ENCODE peak calls at places on chromosome 4, in four cellular contexts. W is lung, T is tibial nerve, I is foreskin fibroblast. N is an unnamed sample.

GRCh38 chr4:84673475-84674230 is 90.7 kb downstream of the CDS1 start:
- DNase-seq in W (no peak), T (no peak), I (peak), N (no peak)

GRCh38 chr4:56743550-56743949 is 62.5 kb upstream of the HOPX start:
- DNase-seq in I (no peak), W (no peak), T (no peak), N (no peak)

GRCh38 chr4:20890752-20891151 is 190.5 kb downstream of the PACRGL start:
- DNase-seq in I (no peak), W (no peak), T (no peak), N (no peak)

GRCh38 chr4:75940692-75941253 is at the start of gene NAAA:
- DNase-seq in W (peak), T (peak), I (peak), N (peak)

GRCh38 chr4:156941940-156942548 is 29.6 kb downstream of the PDGFC start:
- DNase-seq in I (peak), T (no peak), W (peak), N (no peak)

GRCh38 chr4:22019676-22020075 is 71.1 kb upstream of the KCNIP4 start:
- DNase-seq in W (no peak), T (no peak), I (no peak), N (no peak)

GRCh38 chr4:110615366-110616161 is 7.3 kb downstream of the PITX2 start:
- DNase-seq in T (no peak), I (no peak), W (no peak), N (no peak)

GRCh38 chr4:120005091-120005490 is 61.6 kb downstream of the MAD2L1 start:
- DNase-seq in I (no peak), W (no peak), T (no peak), N (no peak)

GRCh38 chr4:165294907-165295306 is 32.6 kb upstream of the MSMO1 start:
- DNase-seq in T (no peak), W (no peak), I (no peak), N (peak)

GRCh38 chr4:102281171-102281842 is 64.0 kb downstream of the SLC39A8 start:
- DNase-seq in W (no peak), T (no peak), I (no peak), N (no peak)

GRCh38 chr4:123018391-123018755 is 96.0 kb upstream of the NUDT6 start:
- DNase-seq in W (no peak), T (no peak), I (no peak), N (no peak)

GRCh38 chr4:101033986-101034385 is 313.3 kb downstream of the PPP3CA start:
- DNase-seq in T (no peak), I (no peak), W (no peak), N (no peak)

GRCh38 chr4:113358784-113359183 is 309.3 kb downstream of the ANK2 start:
- DNase-seq in W (no peak), T (no peak), I (no peak), N (no peak)

GRCh38 chr4:140117946-140118345 is 36.0 kb downstream of the MAML3 start:
- DNase-seq in T (no peak), W (no peak), I (no peak), N (no peak)

GRCh38 chr4:53821179-53821851 is 230.0 kb upstream of the LNX1 start:
- DNase-seq in T (no peak), W (no peak), I (no peak), N (no peak)

GRCh38 chr4:151658959-151659593 is 101.7 kb downstream of the GATB start:
- DNase-seq in I (peak), T (no peak), W (peak), N (no peak)

GRCh38 chr4:84177831-84178230 is 321.3 kb downstream of the NKX6-1 start:
- DNase-seq in T (no peak), I (no peak), W (no peak), N (no peak)

GRCh38 chr4:123554819-123555499 is 158.4 kb downstream of the SPRY1 start:
- DNase-seq in I (no peak), W (no peak), T (no peak), N (no peak)

GRCh38 chr4:156581282-156581681 is 390.3 kb downstream of the PDGFC start:
- DNase-seq in W (no peak), T (no peak), I (no peak), N (no peak)

GRCh38 chr4:127622923-127623754 is 9.6 kb upstream of the INTU start:
- DNase-seq in T (no peak), I (peak), W (no peak), N (no peak)

GRCh38 chr4:52914051-52914605 is 52.0 kb downstream of the RASL11B start:
- DNase-seq in I (peak), W (no peak), T (no peak), N (no peak)

GRCh38 chr4:2698504-2698903 is 57.6 kb downstream of the TNIP2 start:
- DNase-seq in T (no peak), W (no peak), I (no peak), N (no peak)

GRCh38 chr4:74920704-74921103 is 12.2 kb upstream of the PARM1 start:
- DNase-seq in W (no peak), T (no peak), I (no peak), N (peak)

GRCh38 chr4:182221987-182222386 is 21.2 kb upstream of the TENM3 start:
- DNase-seq in I (no peak), W (no peak), T (no peak), N (no peak)

GRCh38 chr4:1156069-1156468 is 16.3 kb downstream of the SPON2 start:
- DNase-seq in T (no peak), I (no peak), W (no peak), N (no peak)

GRCh38 chr4:102139932-102140331 is 205.3 kb downstream of the SLC39A8 start:
- DNase-seq in W (no peak), I (no peak), T (no peak), N (no peak)

GRCh38 chr4:139940600-139940999 is 213.4 kb downstream of the MAML3 start:
- DNase-seq in I (no peak), T (no peak), W (no peak), N (no peak)

GRCh38 chr4:46515940-46516339 is 126.0 kb upstream of the GABRA2 start:
- DNase-seq in I (no peak), T (no peak), W (no peak), N (no peak)

GRCh38 chr4:22338806-22339205 is 177.1 kb downstream of the ADGRA3 start:
- DNase-seq in I (no peak), T (no peak), W (no peak), N (no peak)

GRCh38 chr4:20652226-20652836 is 47.9 kb upstream of the PACRGL start:
- DNase-seq in I (no peak), T (no peak), W (no peak), N (no peak)

GRCh38 chr4:39970559-39971270 is 7.0 kb downstream of the PDS5A start:
- DNase-seq in W (peak), T (no peak), I (peak), N (peak)

GRCh38 chr4:12359420-12359819 is 930.7 kb upstream of the HS3ST1 start:
- DNase-seq in T (no peak), W (no peak), I (no peak), N (no peak)
- TF ChIP-seq CTCF in T (no peak), W (no peak), I (no peak), N (no peak)

GRCh38 chr4:173506780-173507211 is 23.2 kb downstream of the HAND2 start:
- DNase-seq in T (no peak), W (no peak), I (no peak), N (no peak)
- H3K4me3 ChIP-seq in T (no peak), W (no peak), I (no peak), N (no peak)

GRCh38 chr4:183758006-183758734 is 99.1 kb downstream of the TRAPPC11 start:
- DNase-seq in W (no peak), I (no peak), T (no peak), N (no peak)
- TF ChIP-seq CTCF in W (no peak), I (no peak), T (no peak), N (no peak)

DNA sequence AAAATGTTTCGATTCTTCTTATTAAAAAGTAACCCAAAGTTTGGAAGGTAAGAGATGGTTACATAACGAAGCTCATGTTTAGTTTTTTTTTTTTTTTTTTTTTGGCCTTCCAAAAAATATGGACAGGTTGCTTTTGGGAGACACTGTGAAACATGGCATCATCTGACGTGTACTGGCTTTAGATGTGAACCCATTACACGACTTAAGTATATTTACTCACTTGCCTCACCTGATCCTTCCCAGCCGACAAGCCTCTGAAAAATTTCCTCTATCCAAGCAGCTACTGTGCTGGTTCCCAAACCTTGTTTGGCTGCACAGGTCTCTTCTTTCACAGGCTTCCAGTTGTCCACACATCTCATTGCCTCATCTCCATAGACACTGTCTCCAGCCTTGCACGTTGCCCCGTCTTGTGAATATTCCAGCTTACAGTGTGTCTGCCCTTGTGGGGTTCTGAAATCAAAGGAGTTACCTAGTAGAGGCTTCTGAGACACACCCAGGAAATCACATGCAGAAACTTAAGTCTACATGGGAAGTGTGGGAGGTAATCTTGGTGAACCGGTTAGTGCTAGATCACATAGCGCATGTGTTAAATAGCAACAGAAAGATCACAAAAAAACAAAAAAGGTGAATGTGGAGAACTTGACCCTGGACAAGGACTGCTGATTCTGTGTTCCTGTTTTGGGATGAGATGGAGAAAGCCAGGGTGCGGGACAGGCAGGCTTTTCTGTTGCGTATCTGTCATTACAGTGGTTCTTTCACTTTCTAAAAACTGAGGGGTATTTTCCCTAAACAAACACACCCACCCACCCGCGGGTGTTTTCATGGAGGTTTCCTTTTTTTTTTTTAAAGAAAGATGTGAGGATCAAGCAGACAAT is 328.6 kb downstream of the ARHGAP10 start:
- DNase-seq in W (no peak), I (no peak), T (no peak), N (peak)
- H3K4me3 ChIP-seq in W (no peak), I (no peak), T (no peak), N (no peak)

GRCh38 chr4:41814565-41814964 is 66.0 kb upstream of the PHOX2B start:
- DNase-seq in T (no peak), I (peak), W (no peak), N (no peak)
- TF ChIP-seq CTCF in T (no peak), I (peak), W (no peak), N (no peak)

GRCh38 chr4:26206339-26206738 is 114.5 kb upstream of the RBPJ start:
- DNase-seq in W (no peak), I (peak), T (peak), N (no peak)
- H3K4me3 ChIP-seq in W (no peak), I (no peak), T (no peak), N (no peak)

DNA sequence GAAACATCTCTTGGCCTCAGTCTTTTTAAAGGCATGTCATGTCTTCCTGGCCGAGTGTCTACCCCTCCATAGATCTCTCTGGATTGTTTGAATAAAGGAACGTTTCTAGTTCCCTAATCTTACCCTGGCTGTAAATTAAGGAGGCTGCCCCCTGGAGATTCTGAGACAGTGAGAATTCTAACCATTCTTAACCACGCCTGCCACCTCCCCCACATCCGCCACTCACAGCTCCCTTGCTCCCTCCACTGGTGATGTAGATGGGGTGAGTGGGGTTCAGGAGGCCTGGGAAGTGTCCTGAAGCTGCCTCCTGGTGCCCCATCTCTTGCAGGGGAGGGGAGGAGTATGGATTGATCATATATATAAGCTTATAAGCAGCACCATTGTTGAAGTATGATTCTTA is 48.0 kb upstream of the TRIM2 start:
- DNase-seq in I (no peak), T (no peak), W (no peak), N (no peak)
- TF ChIP-seq CTCF in I (no peak), T (no peak), W (no peak), N (no peak)

GRCh38 chr4:168643083-168643795 is 146.4 kb downstream of the PALLD start:
- DNase-seq in W (no peak), I (no peak), T (no peak), N (no peak)
- H3K4me3 ChIP-seq in W (no peak), I (no peak), T (no peak), N (no peak)

GRCh38 chr4:7878323-7878722 is 61.3 kb downstream of the AFAP1 start:
- DNase-seq in W (no peak), I (no peak), T (no peak), N (no peak)

GRCh38 chr4:7877131-7877530 is 62.5 kb downstream of the AFAP1 start:
- DNase-seq in I (no peak), W (no peak), T (no peak), N (no peak)

GRCh38 chr4:7873881-7874280 is 65.8 kb downstream of the AFAP1 start:
- DNase-seq in T (no peak), W (no peak), I (no peak), N (no peak)

GRCh38 chr4:7874838-7875237 is 64.8 kb downstream of the AFAP1 start:
- DNase-seq in T (no peak), W (no peak), I (no peak), N (no peak)

GRCh38 chr4:7876096-7876993 is 63.3 kb downstream of the AFAP1 start:
- DNase-seq in I (no peak), T (no peak), W (no peak), N (peak)
- TF ChIP-seq CTCF in I (peak), T (no peak), W (no peak), N (no peak)

GRCh38 chr4:138821321-138821720 is 194.3 kb upstream of the NOCT start:
- DNase-seq in T (no peak), W (no peak), I (no peak), N (no peak)

GRCh38 chr4:138815811-138816210 is 199.8 kb upstream of the NOCT start:
- DNase-seq in W (no peak), T (no peak), I (no peak), N (no peak)

DNA sequence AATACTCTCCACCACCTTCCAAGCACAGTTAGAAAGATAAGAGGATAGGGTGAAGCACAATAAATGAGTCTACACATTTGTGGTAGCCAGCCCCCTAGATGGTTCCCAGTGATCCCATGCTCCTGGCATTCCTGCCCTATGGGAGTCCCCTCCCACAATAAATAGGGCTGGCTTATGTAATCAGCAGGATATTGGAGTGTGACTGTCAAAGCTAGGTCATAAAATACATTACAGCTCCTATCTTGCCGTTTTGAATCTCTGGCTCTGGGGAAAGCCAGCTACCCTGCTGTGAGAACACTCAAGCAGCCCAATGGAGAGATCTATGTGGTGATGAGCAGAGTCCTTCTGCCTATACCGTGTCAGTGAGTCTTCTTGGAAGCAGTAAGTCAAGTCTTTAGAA is 198.7 kb upstream of the NOCT start:
- DNase-seq in I (no peak), W (no peak), T (no peak), N (no peak)
- H3K4me3 ChIP-seq in I (no peak), W (no peak), T (no peak), N (no peak)

N was measured in GM12865.